ENCODE peak calls at places on chromosomes 11 and 22, in six cellular contexts. One of them, this sample, is unnamed.

GRCh38 chr22:17149073-17149815 is 9.8 kb downstream of the HDHD5 start:
- DNase-seq in transverse colon: peak; percentile 81
- DNase-seq in Panc1: no peak
- DNase-seq in heart left ventricle: no peak
- DNase-seq in lower lobe of right lung: peak; percentile 13
- DNase-seq in esophagus squamous epithelium: no peak
- DNase-seq in this sample: no peak

GRCh38 chr11:118322721-118323120 is 18.2 kb downstream of the CD3E start:
- DNase-seq in Panc1: no peak
- DNase-seq in heart left ventricle: no peak
- DNase-seq in esophagus squamous epithelium: no peak
- DNase-seq in transverse colon: no peak
- DNase-seq in lower lobe of right lung: no peak
- DNase-seq in this sample: no peak

GRCh38 chr11:8111636-8112035 is 30.6 kb downstream of the TUB start:
- DNase-seq in lower lobe of right lung: no peak
- DNase-seq in Panc1: no peak
- DNase-seq in esophagus squamous epithelium: no peak
- DNase-seq in heart left ventricle: no peak
- DNase-seq in transverse colon: no peak
- DNase-seq in this sample: no peak

GRCh38 chr22:43449205-43449830 is 37.5 kb downstream of the MPPED1 start:
- DNase-seq in transverse colon: no peak
- DNase-seq in esophagus squamous epithelium: no peak
- DNase-seq in Panc1: no peak
- DNase-seq in lower lobe of right lung: no peak
- DNase-seq in heart left ventricle: no peak
- DNase-seq in this sample: peak; percentile 29

GRCh38 chr11:123100378-123101085 is 38.6 kb upstream of the HSPA8 start:
- DNase-seq in esophagus squamous epithelium: no peak
- DNase-seq in Panc1: no peak
- DNase-seq in lower lobe of right lung: no peak
- DNase-seq in heart left ventricle: peak; percentile 35
- DNase-seq in transverse colon: no peak
- DNase-seq in this sample: no peak

GRCh38 chr11:100009728-100010127 is 677.4 kb upstream of the ARHGAP42 start:
- DNase-seq in lower lobe of right lung: no peak
- DNase-seq in Panc1: no peak
- DNase-seq in heart left ventricle: no peak
- DNase-seq in transverse colon: no peak
- DNase-seq in esophagus squamous epithelium: no peak
- DNase-seq in this sample: no peak

GRCh38 chr11:122756417-122756816 is 81.9 kb upstream of the CRTAM start:
- DNase-seq in lower lobe of right lung: peak; percentile 78
- DNase-seq in esophagus squamous epithelium: peak; percentile 9
- DNase-seq in heart left ventricle: peak; percentile 40
- DNase-seq in transverse colon: peak; percentile 52
- DNase-seq in Panc1: no peak
- DNase-seq in this sample: peak; percentile 75

GRCh38 chr11:118263694-118264567 is at the start of gene MPZL2:
- DNase-seq in heart left ventricle: peak; percentile 27
- DNase-seq in transverse colon: peak; percentile 86
- DNase-seq in Panc1: no peak
- DNase-seq in esophagus squamous epithelium: no peak
- DNase-seq in lower lobe of right lung: peak; percentile 76
- DNase-seq in this sample: peak; percentile 83

GRCh38 chr11:122717264-122717867 is 61.8 kb downstream of the UBASH3B start:
- DNase-seq in transverse colon: peak; percentile 64
- DNase-seq in heart left ventricle: no peak
- DNase-seq in lower lobe of right lung: peak; percentile 51
- DNase-seq in Panc1: no peak
- DNase-seq in esophagus squamous epithelium: no peak
- DNase-seq in this sample: no peak

GRCh38 chr11:2428322-2428795 is 16.0 kb downstream of the TRPM5 start:
- DNase-seq in lower lobe of right lung: peak; percentile 86
- DNase-seq in heart left ventricle: peak; percentile 78
- DNase-seq in transverse colon: peak; percentile 88
- DNase-seq in esophagus squamous epithelium: no peak
- DNase-seq in Panc1: peak; percentile 17
- DNase-seq in this sample: peak; percentile 89

GRCh38 chr11:16454284-16454683 is 97.9 kb upstream of the SOX6 start:
- DNase-seq in Panc1: no peak
- DNase-seq in lower lobe of right lung: no peak
- DNase-seq in esophagus squamous epithelium: no peak
- DNase-seq in transverse colon: no peak
- DNase-seq in heart left ventricle: no peak
- DNase-seq in this sample: no peak

GRCh38 chr22:42856179-42856864 is 751 bp downstream of the ARFGAP3 start:
- DNase-seq in Panc1: no peak
- DNase-seq in heart left ventricle: peak; percentile 71
- DNase-seq in lower lobe of right lung: peak; percentile 83
- DNase-seq in esophagus squamous epithelium: no peak
- DNase-seq in transverse colon: peak; percentile 71
- DNase-seq in this sample: peak; percentile 85

GRCh38 chr22:37999640-38000272 is 15.4 kb upstream of the SOX10 start:
- DNase-seq in transverse colon: no peak
- DNase-seq in esophagus squamous epithelium: no peak
- DNase-seq in Panc1: no peak
- DNase-seq in lower lobe of right lung: no peak
- DNase-seq in heart left ventricle: no peak
- DNase-seq in this sample: no peak

GRCh38 chr11:324131-324530 is 3.5 kb upstream of the IFITM3 start:
- DNase-seq in transverse colon: no peak
- DNase-seq in heart left ventricle: no peak
- DNase-seq in lower lobe of right lung: no peak
- DNase-seq in Panc1: no peak
- DNase-seq in esophagus squamous epithelium: no peak
- DNase-seq in this sample: no peak

GRCh38 chr11:109845437-109845836 is 247.8 kb upstream of the ZC3H12C start:
- DNase-seq in esophagus squamous epithelium: no peak
- DNase-seq in transverse colon: no peak
- DNase-seq in lower lobe of right lung: no peak
- DNase-seq in heart left ventricle: no peak
- DNase-seq in Panc1: no peak
- DNase-seq in this sample: no peak

GRCh38 chr11:133040289-133040893 is 491.9 kb downstream of the OPCML start:
- DNase-seq in Panc1: no peak
- DNase-seq in transverse colon: no peak
- DNase-seq in heart left ventricle: no peak
- DNase-seq in lower lobe of right lung: no peak
- DNase-seq in esophagus squamous epithelium: no peak
- DNase-seq in this sample: no peak

GRCh38 chr22:46063861-46064235 is 86.5 kb upstream of the PPARA start:
- DNase-seq in heart left ventricle: peak; percentile 16
- DNase-seq in Panc1: no peak
- DNase-seq in transverse colon: peak; percentile 21
- DNase-seq in esophagus squamous epithelium: no peak
- DNase-seq in lower lobe of right lung: no peak
- DNase-seq in this sample: peak; percentile 42

GRCh38 chr11:29957406-29957805 is 59.4 kb downstream of the KCNA4 start:
- DNase-seq in esophagus squamous epithelium: no peak
- DNase-seq in Panc1: no peak
- DNase-seq in lower lobe of right lung: no peak
- DNase-seq in transverse colon: no peak
- DNase-seq in heart left ventricle: no peak
- DNase-seq in this sample: no peak

DNA sequence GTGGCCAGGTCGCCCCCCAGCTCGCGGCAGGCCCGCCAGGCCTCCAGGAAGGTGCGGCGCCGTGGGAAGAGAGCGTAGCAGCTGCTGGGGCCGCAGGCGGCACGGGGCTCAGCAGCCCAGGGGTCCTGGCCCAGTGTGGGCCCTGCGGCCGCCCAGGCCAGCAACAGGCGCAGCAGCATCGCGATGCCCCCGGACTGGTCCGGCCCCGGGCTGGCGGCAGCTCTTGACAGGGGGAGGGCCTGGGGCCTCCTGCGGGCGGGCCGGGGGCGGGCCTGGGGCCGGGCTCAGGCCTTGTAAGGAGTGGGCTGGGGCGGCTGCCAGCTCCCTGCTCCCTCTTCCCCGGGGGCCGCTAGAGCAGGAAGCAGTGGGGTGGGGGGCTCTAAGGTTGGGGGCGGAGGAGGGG is at the start of gene CD248:
- DNase-seq in lower lobe of right lung: no peak
- DNase-seq in transverse colon: peak; percentile 43
- DNase-seq in heart left ventricle: peak; percentile 85
- DNase-seq in esophagus squamous epithelium: no peak
- DNase-seq in Panc1: no peak
- DNase-seq in this sample: peak; percentile 76
- H3K4me3 ChIP-seq in lower lobe of right lung: peak within 1 kb of the TSS; percentile 59
- H3K4me3 ChIP-seq in transverse colon: peak within 1 kb of the TSS; percentile 44
- H3K4me3 ChIP-seq in heart left ventricle: peak within 1 kb of the TSS; percentile 54
- H3K4me3 ChIP-seq in esophagus squamous epithelium: peak within 1 kb of the TSS; percentile 56
- H3K4me3 ChIP-seq in Panc1: no peak within 1 kb of the TSS
- H3K4me3 ChIP-seq in this sample: peak within 1 kb of the TSS; percentile 39

DNA sequence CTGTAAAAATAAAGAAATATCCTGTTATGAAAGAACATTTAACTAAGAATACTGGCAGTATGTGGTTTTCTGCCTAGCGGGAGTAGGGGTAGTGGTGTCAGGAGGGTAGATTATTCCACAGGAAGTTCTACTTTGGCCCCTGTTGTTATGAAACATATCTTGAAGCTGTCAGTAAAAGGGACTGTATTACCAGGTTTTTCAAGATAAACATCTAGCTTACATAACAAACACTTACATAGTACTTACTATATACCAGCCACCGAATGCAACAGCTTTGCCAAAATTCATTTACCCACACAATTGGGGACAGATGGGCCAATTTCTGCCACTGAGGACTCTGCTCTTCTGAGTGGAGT is 3.7 kb downstream of the TMEM123 start:
- DNase-seq in esophagus squamous epithelium: no peak
- DNase-seq in Panc1: no peak
- DNase-seq in transverse colon: no peak
- DNase-seq in heart left ventricle: no peak
- DNase-seq in lower lobe of right lung: no peak
- DNase-seq in this sample: no peak
- H3K4me1 ChIP-seq in esophagus squamous epithelium: peaks cover 19% of the 10 kb centered on the region
- H3K4me1 ChIP-seq in Panc1: peaks cover 63% of the 10 kb centered on the region
- H3K4me1 ChIP-seq in transverse colon: peaks cover 47% of the 10 kb centered on the region
- H3K4me1 ChIP-seq in heart left ventricle: peaks cover 8% of the 10 kb centered on the region
- H3K4me1 ChIP-seq in lower lobe of right lung: peaks cover 54% of the 10 kb centered on the region
- H3K4me1 ChIP-seq in this sample: peaks cover 35% of the 10 kb centered on the region

GRCh38 chr22:19974935-19975706 is 33.5 kb upstream of the TXNRD2 start:
- DNase-seq in esophagus squamous epithelium: no peak
- DNase-seq in lower lobe of right lung: no peak
- DNase-seq in Panc1: no peak
- DNase-seq in heart left ventricle: no peak
- DNase-seq in transverse colon: no peak
- DNase-seq in this sample: no peak
- H3K27ac ChIP-seq in esophagus squamous epithelium: no peak overlapping the region
- H3K27ac ChIP-seq in lower lobe of right lung: no peak overlapping the region
- H3K27ac ChIP-seq in Panc1: no peak overlapping the region
- H3K27ac ChIP-seq in heart left ventricle: no peak overlapping the region
- H3K27ac ChIP-seq in transverse colon: no peak overlapping the region
- H3K27ac ChIP-seq in this sample: no peak overlapping the region

GRCh38 chr11:10038916-10039315 is 255.1 kb downstream of the SBF2 start:
- DNase-seq in transverse colon: no peak
- DNase-seq in Panc1: no peak
- DNase-seq in lower lobe of right lung: no peak
- DNase-seq in esophagus squamous epithelium: no peak
- DNase-seq in heart left ventricle: no peak
- DNase-seq in this sample: no peak

GRCh38 chr11:10042699-10043098 is 251.3 kb downstream of the SBF2 start:
- DNase-seq in Panc1: no peak
- DNase-seq in heart left ventricle: no peak
- DNase-seq in esophagus squamous epithelium: no peak
- DNase-seq in transverse colon: no peak
- DNase-seq in lower lobe of right lung: no peak
- DNase-seq in this sample: no peak

GRCh38 chr11:10044618-10045017 is 249.4 kb downstream of the SBF2 start:
- DNase-seq in heart left ventricle: no peak
- DNase-seq in esophagus squamous epithelium: no peak
- DNase-seq in transverse colon: no peak
- DNase-seq in Panc1: no peak
- DNase-seq in lower lobe of right lung: no peak
- DNase-seq in this sample: no peak

GRCh38 chr11:10041337-10041736 is 252.7 kb downstream of the SBF2 start:
- DNase-seq in heart left ventricle: no peak
- DNase-seq in transverse colon: no peak
- DNase-seq in lower lobe of right lung: no peak
- DNase-seq in Panc1: no peak
- DNase-seq in esophagus squamous epithelium: no peak
- DNase-seq in this sample: no peak

DNA sequence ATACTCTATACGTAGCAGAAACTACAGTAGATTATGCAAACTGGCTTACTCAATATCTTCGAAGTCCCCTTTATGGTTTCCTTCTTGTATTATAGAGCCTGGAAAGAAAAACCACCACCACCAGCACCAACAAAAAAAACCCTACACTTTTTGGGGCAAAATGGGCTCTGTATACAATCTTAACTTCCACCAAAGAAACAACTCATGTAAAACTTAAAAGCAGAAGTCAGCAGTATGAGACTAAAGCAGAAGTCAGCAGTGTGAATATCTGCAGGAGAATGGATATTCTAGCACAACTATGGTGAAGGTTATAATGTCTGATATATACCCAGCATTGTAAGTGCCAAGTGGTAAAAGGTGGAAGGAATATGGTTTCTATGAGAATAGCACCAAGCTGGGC is 252.2 kb downstream of the SBF2 start:
- DNase-seq in Panc1: no peak
- DNase-seq in lower lobe of right lung: no peak
- DNase-seq in heart left ventricle: no peak
- DNase-seq in esophagus squamous epithelium: no peak
- DNase-seq in transverse colon: no peak
- DNase-seq in this sample: no peak
- H3K4me3 ChIP-seq in Panc1: no peak overlapping the region
- H3K4me3 ChIP-seq in lower lobe of right lung: no peak overlapping the region
- H3K4me3 ChIP-seq in heart left ventricle: no peak overlapping the region
- H3K4me3 ChIP-seq in esophagus squamous epithelium: no peak overlapping the region
- H3K4me3 ChIP-seq in transverse colon: no peak overlapping the region
- H3K4me3 ChIP-seq in this sample: no peak overlapping the region

GRCh38 chr11:70872950-70873735 is 379.2 kb downstream of the SHANK2 start:
- DNase-seq in transverse colon: no peak
- DNase-seq in heart left ventricle: no peak
- DNase-seq in lower lobe of right lung: no peak
- DNase-seq in esophagus squamous epithelium: no peak
- DNase-seq in Panc1: no peak
- DNase-seq in this sample: no peak
- H3K4me1 ChIP-seq in transverse colon: no peaks in the 10 kb centered on the region
- H3K4me1 ChIP-seq in heart left ventricle: no peaks in the 10 kb centered on the region
- H3K4me1 ChIP-seq in lower lobe of right lung: no peaks in the 10 kb centered on the region
- H3K4me1 ChIP-seq in esophagus squamous epithelium: no peaks in the 10 kb centered on the region
- H3K4me1 ChIP-seq in Panc1: no peaks in the 10 kb centered on the region
- H3K4me1 ChIP-seq in this sample: no peaks in the 10 kb centered on the region

DNA sequence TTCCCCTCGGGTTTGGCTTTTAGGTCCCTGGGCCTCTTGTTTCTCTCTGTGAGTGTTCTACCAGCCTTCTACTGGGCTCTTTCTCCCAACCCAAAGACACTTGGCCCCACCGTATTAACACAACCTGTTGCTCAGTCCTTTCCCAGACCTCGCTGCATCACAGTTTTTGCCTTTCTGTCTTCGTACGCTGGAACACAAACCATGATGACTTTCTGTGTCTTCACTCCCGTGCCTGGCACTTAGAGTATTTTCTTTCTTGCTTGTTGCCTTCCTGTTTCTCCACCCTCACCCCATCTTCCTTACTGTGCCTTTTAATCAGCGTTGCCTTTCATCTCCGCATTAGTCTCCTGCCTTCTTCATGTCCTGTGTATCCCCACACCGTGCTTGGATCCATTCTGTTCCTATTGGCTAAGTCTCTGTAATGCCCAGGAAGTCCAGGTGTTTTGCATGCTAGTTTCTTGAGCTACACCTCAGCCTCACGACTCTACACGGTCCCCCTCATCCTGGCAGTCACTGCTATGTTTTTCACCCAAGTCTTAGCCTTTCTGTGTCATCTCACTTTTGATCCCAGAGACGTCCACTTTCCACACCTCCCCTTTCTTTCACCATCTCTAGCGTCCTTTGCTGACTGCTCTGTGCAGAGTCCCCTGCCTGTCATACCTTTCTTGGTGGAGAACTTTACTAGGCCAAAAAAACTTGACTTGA is 1.6 kb downstream of the MARK2 start:
- DNase-seq in heart left ventricle: no peak
- DNase-seq in Panc1: no peak
- DNase-seq in lower lobe of right lung: no peak
- DNase-seq in esophagus squamous epithelium: no peak
- DNase-seq in transverse colon: no peak
- DNase-seq in this sample: no peak
- H3K27ac ChIP-seq in heart left ventricle: peak overlapping the region; percentile 95
- H3K27ac ChIP-seq in Panc1: peak overlapping the region; percentile 88
- H3K27ac ChIP-seq in lower lobe of right lung: peak overlapping the region; percentile 84
- H3K27ac ChIP-seq in esophagus squamous epithelium: peak overlapping the region; percentile 93
- H3K27ac ChIP-seq in transverse colon: peak overlapping the region; percentile 90
- H3K27ac ChIP-seq in this sample: peak overlapping the region; percentile 81

This sample was measured in upper lobe of right lung.